ENCODE peak calls at places on chromosomes 12 and 14, in seven cellular contexts. T, F, K, R, S, A and N are unnamed samples.

GRCh38 chr12:29611906-29612305 is 114.4 kb upstream of the OVCH1 start:
- DNase-seq in T (no peak), S (peak; percentile 31), A (no peak), R (no peak), K (no peak), F (no peak), N (no peak)

GRCh38 chr12:53994691-53995310 is 5.2 kb upstream of the HOXC9 start:
- DNase-seq in A (no peak), F (no peak), K (no peak), T (no peak), R (peak; percentile 10), S (no peak), N (no peak)

GRCh38 chr12:29414368-29414767 is 33.4 kb upstream of the ERGIC2 start:
- DNase-seq in K (no peak), R (no peak), T (no peak), F (no peak), A (peak; percentile 1), S (no peak), N (no peak)

GRCh38 chr12:25074954-25075353 is 120.0 kb downstream of the DNAI7 start:
- DNase-seq in R (no peak), K (no peak), F (no peak), S (no peak), T (no peak), A (no peak), N (no peak)

GRCh38 chr12:70366581-70367267 is 634 bp downstream of the KCNMB4 start:
- DNase-seq in K (peak; percentile 14), F (peak; percentile 83), S (peak; percentile 35), R (peak; percentile 56), T (peak; percentile 59), A (peak; percentile 25), N (no peak)

GRCh38 chr12:85405781-85406522 is 125.9 kb downstream of the ALX1 start:
- DNase-seq in S (no peak), K (no peak), T (no peak), A (peak; percentile 92), R (no peak), F (no peak), N (no peak)

GRCh38 chr12:22788913-22789312 is 163.9 kb downstream of the ETNK1 start:
- DNase-seq in K (no peak), R (no peak), T (no peak), F (no peak), S (no peak), A (no peak), N (no peak)

GRCh38 chr14:67722293-67722692 is 20.6 kb downstream of the RDH12 start:
- DNase-seq in A (peak; percentile 47), T (no peak), F (no peak), S (peak; percentile 76), K (no peak), R (no peak), N (peak; percentile 47)

GRCh38 chr14:20327005-20327869 is 5.8 kb downstream of the CCNB1IP1 start:
- DNase-seq in R (peak; percentile 83), S (no peak), A (peak; percentile 68), F (peak; percentile 79), K (peak; percentile 47), T (peak; percentile 31), N (peak; percentile 75)

GRCh38 chr14:80456200-80456599 is 244.9 kb upstream of the DIO2 start:
- DNase-seq in K (no peak), T (no peak), R (no peak), A (peak; percentile 63), S (no peak), F (no peak), N (no peak)

GRCh38 chr14:96861568-96862310 is 64.6 kb downstream of the VRK1 start:
- DNase-seq in A (no peak), F (no peak), K (no peak), S (peak; percentile 14), R (no peak), T (no peak), N (no peak)

GRCh38 chr14:96762650-96763049 is 34.5 kb upstream of the VRK1 start:
- DNase-seq in T (peak; percentile 21), A (peak; percentile 16), R (peak; percentile 75), K (peak; percentile 86), F (peak; percentile 81), S (no peak), N (peak; percentile 51)

GRCh38 chr12:4562034-4562657 is at the start of gene DYRK4:
- DNase-seq in T (no peak), S (peak; percentile 75), A (peak; percentile 64), R (no peak), F (no peak), K (peak; percentile 51), N (no peak)

GRCh38 chr12:113268136-113268535 is 46.9 kb downstream of the TPCN1 start:
- DNase-seq in K (no peak), A (no peak), R (no peak), S (no peak), T (no peak), F (no peak), N (no peak)

GRCh38 chr12:98803468-98804209 is 158.5 kb downstream of the APAF1 start:
- DNase-seq in S (no peak), T (no peak), R (no peak), F (no peak), A (peak; percentile 9), K (no peak), N (no peak)

GRCh38 chr12:75754698-75755097 is 243.3 kb upstream of the KRR1 start:
- DNase-seq in S (no peak), A (peak; percentile 27), F (no peak), T (no peak), R (no peak), K (no peak), N (no peak)

GRCh38 chr12:15152456-15152855 is 68.8 kb downstream of the RERG start:
- DNase-seq in A (peak; percentile 8), T (no peak), F (no peak), K (no peak), S (no peak), R (no peak), N (no peak)

GRCh38 chr14:36221097-36221496 is 44.6 kb upstream of the PTCSC3 start:
- DNase-seq in R (no peak), F (no peak), T (no peak), K (no peak), S (no peak), A (no peak), N (no peak)

GRCh38 chr12:122975790-122976647 is 975 bp downstream of the OGFOD2 start:
- DNase-seq in A (no peak), R (no peak), S (no peak), F (no peak), K (no peak), T (no peak), N (no peak)

GRCh38 chr14:94051115-94051514 is 25.0 kb downstream of the OTUB2 start:
- DNase-seq in F (peak; percentile 22), A (peak; percentile 37), K (no peak), T (no peak), S (no peak), R (no peak), N (no peak)

GRCh38 chr14:103118019-103118662 is 5.1 kb upstream of the TNFAIP2 start:
- DNase-seq in R (no peak), T (no peak), K (no peak), F (no peak), S (peak; percentile 79), A (peak; percentile 46), N (no peak)

GRCh38 chr14:99562848-99563748 is 40.9 kb downstream of the CCDC85C start:
- DNase-seq in T (no peak), A (peak; percentile 64), F (no peak), K (peak; percentile 33), R (no peak), S (peak; percentile 91), N (no peak)

GRCh38 chr14:92884410-92884809 is 38.5 kb upstream of the CHGA start:
- DNase-seq in R (no peak), T (no peak), A (no peak), F (no peak), S (no peak), K (no peak), N (no peak)

GRCh38 chr12:62130400-62130799 is 129.8 kb upstream of the USP15 start:
- DNase-seq in S (no peak), A (no peak), T (no peak), K (no peak), F (no peak), R (no peak), N (no peak)

GRCh38 chr12:76055393-76055792 is 23.8 kb upstream of the PHLDA1 start:
- DNase-seq in A (no peak), S (no peak), T (no peak), K (no peak), F (no peak), R (no peak), N (no peak)

GRCh38 chr14:57057803-57058202 is 210.9 kb downstream of the EXOC5 start:
- DNase-seq in K (no peak), S (no peak), R (peak; percentile 95), A (no peak), T (no peak), F (no peak), N (peak; percentile 79)

GRCh38 chr14:55889124-55889523 is 229.1 kb upstream of the PELI2 start:
- DNase-seq in F (no peak), R (peak; percentile 71), S (no peak), T (no peak), K (peak; percentile 80), A (no peak), N (peak; percentile 79)